ENCODE peak calls at places on chromosomes 5 and 9, in four cellular contexts. J is fibroblast of lung, H is IMR-90, O is SJSA1. T is an unnamed sample. For H3K4me1, the result is how much of the 10 kb centered on the place peaks cover.

GRCh38 chr5:56206126-56206525 is 27.0 kb downstream of the ANKRD55 start:
- DNase-seq in O (no peak), H (peak), J (peak), T (no peak)

GRCh38 chr5:19853616-19854240 is 134.3 kb downstream of the CDH18 start:
- DNase-seq in O (no peak), H (peak), J (peak), T (no peak)

GRCh38 chr5:144598451-144599068 is 427.9 kb downstream of the KCTD16 start:
- DNase-seq in H (no peak), J (no peak), O (no peak), T (no peak)

GRCh38 chr9:2479056-2479565 is 142.5 kb upstream of the VLDLR start:
- DNase-seq in O (no peak), J (no peak), H (no peak), T (peak)

GRCh38 chr9:93294011-93294410 is 110.1 kb downstream of the WNK2 start:
- DNase-seq in H (no peak), J (no peak), O (no peak), T (no peak)

GRCh38 chr9:7871977-7872730 is 72.6 kb upstream of the DMAC1 start:
- DNase-seq in H (no peak), J (no peak), O (no peak), T (no peak)

GRCh38 chr5:180976518-180976917 is 12.1 kb upstream of the BTNL3 start:
- DNase-seq in O (no peak), H (no peak), J (no peak), T (no peak)

GRCh38 chr5:88821161-88821560 is 61.8 kb downstream of the MEF2C start:
- DNase-seq in O (no peak), H (no peak), J (no peak), T (no peak)

GRCh38 chr5:38673671-38674071 is 117.2 kb upstream of the LIFR start:
- DNase-seq in J (no peak), O (no peak), H (no peak), T (no peak)

GRCh38 chr5:53422539-53422938 is 57.9 kb upstream of the FST start:
- DNase-seq in J (peak), H (peak), O (no peak), T (no peak)

GRCh38 chr9:108088916-108089315 is 599.3 kb upstream of the KLF4 start:
- DNase-seq in J (no peak), H (no peak), O (no peak), T (no peak)

GRCh38 chr9:83707518-83707767 is 315 bp downstream of the UBQLN1 start:
- DNase-seq in O (peak), J (peak), H (no peak), T (no peak)

GRCh38 chr9:124840300-124840833 is 12.9 kb upstream of the WDR38 start:
- DNase-seq in J (no peak), H (no peak), O (no peak), T (no peak)

GRCh38 chr5:96816430-96816939 is 8.7 kb upstream of the ERAP1 start:
- DNase-seq in J (peak), O (no peak), H (no peak), T (no peak)

GRCh38 chr9:880725-881124 is 39.2 kb downstream of the DMRT1 start:
- DNase-seq in J (no peak), H (no peak), O (no peak), T (no peak)

GRCh38 chr9:114003756-114004155 is 74.3 kb downstream of the AMBP start:
- DNase-seq in J (peak), O (peak), H (no peak), T (no peak)

GRCh38 chr5:64649512-64649911 is 40.8 kb upstream of the SHISAL2B start:
- DNase-seq in J (no peak), H (no peak), O (no peak), T (no peak)

GRCh38 chr9:36328798-36329411 is 70.7 kb upstream of the GNE start:
- DNase-seq in O (no peak), J (peak), H (peak), T (peak)

GRCh38 chr9:15299374-15299939 is 7.6 kb downstream of the TTC39B start:
- DNase-seq in O (no peak), J (no peak), H (no peak), T (no peak)

GRCh38 chr5:585556-585955 is 26.6 kb upstream of the CEP72 start:
- DNase-seq in J (no peak), O (peak), H (no peak), T (no peak)

GRCh38 chr5:172311026-172311425 is 27.5 kb upstream of the UBTD2 start:
- DNase-seq in J (no peak), H (no peak), O (no peak), T (no peak)

GRCh38 chr5:150053231-150053626 is 33.1 kb downstream of the CSF1R start:
- DNase-seq in H (peak), J (peak), O (peak), T (no peak)

GRCh38 chr5:164296603-164297080 is 791.2 kb downstream of the MAT2B start:
- DNase-seq in O (no peak), J (peak), H (peak), T (no peak)

GRCh38 chr5:107272954-107273353 is 397.8 kb downstream of the EFNA5 start:
- DNase-seq in H (no peak), O (no peak), J (peak), T (no peak)

GRCh38 chr5:146521403-146522106 is 5.6 kb upstream of the GPR151 start:
- DNase-seq in O (no peak), H (no peak), J (no peak), T (no peak)

GRCh38 chr5:154479160-154479943 is 1.3 kb upstream of the HAND1 start:
- DNase-seq in H (no peak), O (no peak), J (no peak), T (no peak)

GRCh38 chr5:154118832-154119442 is 71.6 kb upstream of the GALNT10 start:
- DNase-seq in H (peak), J (peak), O (no peak), T (peak)

GRCh38 chr5:52791366-52791765 is 3.6 kb downstream of the ITGA1 start:
- DNase-seq in H (no peak), O (no peak), J (no peak), T (no peak)

GRCh38 chr9:114389612-114390368 is 2.0 kb upstream of the AKNA start:
- DNase-seq in H (no peak), O (no peak), J (no peak), T (no peak)

DNA sequence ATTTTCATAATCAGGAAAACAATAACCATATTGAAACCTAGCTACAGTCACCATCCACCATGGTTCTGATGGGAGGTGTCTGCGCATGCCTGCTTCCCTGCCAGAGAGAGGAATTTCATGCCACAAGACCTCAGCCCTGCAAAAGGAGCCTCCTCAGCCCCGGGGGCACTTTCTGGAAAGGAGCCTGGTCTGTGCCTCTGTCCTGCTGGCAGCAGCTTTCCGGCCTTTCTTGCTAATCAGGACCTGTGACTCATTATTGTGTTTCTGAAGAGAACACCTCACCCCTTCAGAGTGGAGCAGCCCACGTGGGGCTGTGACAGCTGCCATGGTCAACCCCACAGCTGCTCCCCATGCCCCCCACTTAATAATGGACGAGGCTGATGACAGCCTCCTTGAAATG is 64.1 kb upstream of the OLFM1 start:
- DNase-seq in H (no peak), O (no peak), J (peak), T (no peak)
- H3K4me1 ChIP-seq in H (under half), O (under half), J (under half), T (under half)

GRCh38 chr5:179281688-179282087 is 63.6 kb downstream of the ADAMTS2 start:
- DNase-seq in H (no peak), O (no peak), J (no peak), T (no peak)

GRCh38 chr5:179278119-179278518 is 67.1 kb downstream of the ADAMTS2 start:
- DNase-seq in O (no peak), J (no peak), H (peak), T (no peak)

GRCh38 chr5:179278546-179278945 is 66.7 kb downstream of the ADAMTS2 start:
- DNase-seq in J (no peak), O (no peak), H (no peak), T (no peak)

GRCh38 chr5:179280095-179280490 is 65.2 kb downstream of the ADAMTS2 start:
- DNase-seq in H (no peak), J (no peak), O (no peak), T (no peak)

DNA sequence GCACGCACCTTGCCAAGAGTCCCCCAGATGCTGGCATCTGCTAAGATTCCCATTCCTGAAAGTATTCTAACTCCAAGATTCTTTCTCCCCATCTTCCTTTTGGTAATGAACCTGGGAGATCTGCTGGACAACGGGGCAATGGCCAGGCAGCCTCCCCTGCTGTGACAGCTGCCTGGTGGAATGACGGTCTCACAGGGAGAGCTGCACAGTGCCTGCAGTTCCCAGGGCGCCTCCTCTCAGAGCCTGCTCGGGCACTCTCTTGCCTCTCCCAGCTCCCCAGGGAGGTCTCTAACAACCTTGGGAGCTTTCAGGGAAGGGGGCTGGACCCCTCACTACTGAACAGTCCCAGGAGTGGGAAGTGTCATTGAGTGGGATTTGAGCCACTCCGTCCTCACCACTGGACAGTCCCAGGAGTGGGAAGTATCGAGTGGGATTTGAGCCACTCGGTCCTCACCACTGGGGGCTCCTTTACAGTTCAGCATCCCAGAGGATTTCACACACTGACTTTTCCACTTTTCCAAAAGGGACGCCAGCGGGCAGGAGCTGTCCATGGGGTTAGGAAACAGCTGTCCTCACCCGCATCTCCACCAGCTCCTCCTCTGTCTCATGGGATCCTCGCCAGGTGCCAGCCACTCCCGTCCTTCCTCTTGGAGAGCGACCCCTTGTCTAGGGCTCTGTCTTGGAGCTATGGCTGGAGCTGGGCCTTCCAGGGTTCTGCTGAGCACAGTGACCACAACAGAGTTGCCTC is 65.7 kb downstream of the ADAMTS2 start:
- DNase-seq in J (no peak), H (no peak), O (no peak), T (no peak)
- H3K4me1 ChIP-seq in J (under half), H (under half), O (under half), T (under half)

GRCh38 chr9:69797680-69798079 is 22.9 kb upstream of the CFAP95 start:
- DNase-seq in O (no peak), J (no peak), H (no peak), T (no peak)
- H3K4me1 ChIP-seq in O (under half), J (under half), H (under half), T (under half)

GRCh38 chr9:71857159-71857558 is 53.8 kb downstream of the ABHD17B start:
- DNase-seq in O (no peak), H (no peak), J (no peak), T (no peak)

GRCh38 chr9:71859939-71860338 is 51.1 kb downstream of the ABHD17B start:
- DNase-seq in J (no peak), H (no peak), O (no peak), T (no peak)

GRCh38 chr9:71861618-71862017 is 49.4 kb downstream of the ABHD17B start:
- DNase-seq in O (no peak), J (no peak), H (no peak), T (no peak)

GRCh38 chr9:71858812-71859211 is 52.2 kb downstream of the ABHD17B start:
- DNase-seq in J (peak), O (no peak), H (peak), T (no peak)

DNA sequence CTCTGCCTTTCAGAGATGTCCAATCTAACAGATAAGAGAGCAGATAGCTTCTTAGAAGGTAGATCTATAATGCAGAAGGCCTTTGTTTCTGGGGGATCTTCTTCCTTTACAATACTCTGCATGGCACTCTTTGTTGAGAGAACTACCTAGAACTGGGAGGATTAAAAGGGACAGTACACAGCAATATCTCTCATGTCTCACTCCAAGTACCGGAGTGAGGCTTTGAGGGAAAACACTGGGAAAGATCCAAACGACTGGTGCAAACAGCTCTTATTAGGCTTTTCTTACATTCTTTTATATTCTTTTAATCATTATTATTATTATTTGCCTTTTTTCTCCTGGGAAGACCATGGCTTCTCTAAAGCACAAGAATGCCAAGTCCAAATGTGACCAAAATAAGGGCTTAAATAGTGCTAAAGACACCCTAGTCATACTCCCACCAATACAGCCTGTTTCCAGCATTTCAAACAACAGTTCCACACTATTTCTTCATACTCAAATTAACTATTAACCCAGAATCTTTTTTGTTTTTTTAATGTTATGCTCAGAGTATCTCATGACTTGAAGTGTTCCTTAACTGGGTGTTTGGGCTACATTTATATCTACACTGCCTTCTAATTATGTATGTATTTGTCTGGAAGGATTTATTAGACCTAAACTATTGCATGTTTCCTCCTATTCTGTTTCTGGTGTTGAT is 52.7 kb downstream of the ABHD17B start:
- DNase-seq in J (no peak), O (no peak), H (no peak), T (no peak)
- H3K4me1 ChIP-seq in J (under half), O (under half), H (under half), T (under half)

DNA sequence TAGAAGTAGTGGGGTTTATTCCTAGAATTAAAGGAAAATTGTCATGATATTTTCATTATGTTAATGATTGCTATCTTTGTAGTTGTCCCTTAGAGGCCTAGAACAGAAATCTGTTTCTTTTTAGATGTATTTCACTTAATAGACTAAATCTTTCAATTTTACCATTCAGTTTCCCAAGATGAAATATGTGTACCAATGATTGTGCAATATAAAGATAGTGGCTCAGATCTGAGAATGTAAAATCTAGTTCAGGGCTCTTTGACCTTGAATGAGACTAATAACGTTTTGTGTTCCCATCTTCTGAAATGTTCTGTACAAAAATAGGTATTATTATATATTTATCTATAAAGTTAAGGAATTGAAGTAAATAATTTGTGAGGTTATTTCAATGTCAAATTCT is 947.9 kb downstream of the DTWD2 start:
- DNase-seq in J (no peak), O (no peak), H (no peak), T (no peak)
- H3K4me1 ChIP-seq in J (under half), O (under half), H (under half), T (under half)